ENCODE peak calls at places on chromosomes 1 and 21, in four cellular contexts. One of them, this sample, is unnamed.

GRCh38 chr1:240732390-240732789 is 120.4 kb upstream of the GREM2 start:
- DNase-seq in caudate nucleus: no peak
- DNase-seq in kidney tubule cell: peak; percentile 57
- DNase-seq in neural crest cell: no peak
- DNase-seq in this sample: no peak

GRCh38 chr1:89608627-89609338 is 24.1 kb upstream of the LRRC8C start:
- DNase-seq in caudate nucleus: no peak
- DNase-seq in kidney tubule cell: no peak
- DNase-seq in neural crest cell: no peak
- DNase-seq in this sample: no peak

GRCh38 chr1:36731226-36732037 is 248.7 kb upstream of the CSF3R start:
- DNase-seq in kidney tubule cell: no peak
- DNase-seq in caudate nucleus: no peak
- DNase-seq in neural crest cell: no peak
- DNase-seq in this sample: no peak

GRCh38 chr1:72282271-72282656 is at the start of gene NEGR1:
- DNase-seq in neural crest cell: peak; percentile 22
- DNase-seq in caudate nucleus: peak; percentile 60
- DNase-seq in kidney tubule cell: peak; percentile 67
- DNase-seq in this sample: peak; percentile 87

GRCh38 chr21:32278518-32279376 is at the start of gene MIS18A:
- DNase-seq in neural crest cell: peak; percentile 97
- DNase-seq in caudate nucleus: peak; percentile 89
- DNase-seq in kidney tubule cell: peak; percentile 97
- DNase-seq in this sample: peak; percentile 97

GRCh38 chr1:92481598-92482403 is 4.9 kb downstream of the GFI1 start:
- DNase-seq in kidney tubule cell: no peak
- DNase-seq in neural crest cell: peak; percentile 22
- DNase-seq in caudate nucleus: no peak
- DNase-seq in this sample: no peak

GRCh38 chr1:20717452-20718342 is at the start of gene KIF17:
- DNase-seq in caudate nucleus: peak; percentile 27
- DNase-seq in kidney tubule cell: peak; percentile 75
- DNase-seq in neural crest cell: peak; percentile 58
- DNase-seq in this sample: peak; percentile 89

GRCh38 chr1:101653482-101653946 is 343.2 kb downstream of the OLFM3 start:
- DNase-seq in neural crest cell: no peak
- DNase-seq in kidney tubule cell: peak; percentile 1
- DNase-seq in caudate nucleus: no peak
- DNase-seq in this sample: no peak

GRCh38 chr1:15226626-15227286 is 20.3 kb upstream of the FHAD1 start:
- DNase-seq in caudate nucleus: no peak
- DNase-seq in neural crest cell: no peak
- DNase-seq in kidney tubule cell: peak; percentile 35
- DNase-seq in this sample: no peak

GRCh38 chr1:28104866-28105467 is 16.6 kb upstream of the EYA3 start:
- DNase-seq in neural crest cell: peak; percentile 8
- DNase-seq in kidney tubule cell: peak; percentile 89
- DNase-seq in caudate nucleus: peak; percentile 49
- DNase-seq in this sample: no peak

GRCh38 chr21:37904879-37905278 is 11.4 kb downstream of the KCNJ6 start:
- DNase-seq in neural crest cell: no peak
- DNase-seq in kidney tubule cell: no peak
- DNase-seq in caudate nucleus: no peak
- DNase-seq in this sample: no peak

GRCh38 chr1:201448981-201449380 is 20.0 kb downstream of the PHLDA3 start:
- DNase-seq in caudate nucleus: peak; percentile 70
- DNase-seq in kidney tubule cell: no peak
- DNase-seq in neural crest cell: peak; percentile 35
- DNase-seq in this sample: peak; percentile 80

GRCh38 chr1:227379555-227379892 is 61.2 kb upstream of the CDC42BPA start:
- DNase-seq in caudate nucleus: no peak
- DNase-seq in neural crest cell: no peak
- DNase-seq in kidney tubule cell: no peak
- DNase-seq in this sample: no peak

GRCh38 chr1:247373721-247374141 is 42.1 kb upstream of the ZNF496 start:
- DNase-seq in neural crest cell: peak; percentile 53
- DNase-seq in kidney tubule cell: no peak
- DNase-seq in caudate nucleus: no peak
- DNase-seq in this sample: peak; percentile 73

GRCh38 chr1:234868296-234869147 is 258.5 kb upstream of the IRF2BP2 start:
- DNase-seq in caudate nucleus: no peak
- DNase-seq in neural crest cell: no peak
- DNase-seq in kidney tubule cell: no peak
- DNase-seq in this sample: no peak

GRCh38 chr1:15422871-15423270 is 13.2 kb downstream of the EFHD2 start:
- DNase-seq in neural crest cell: no peak
- DNase-seq in kidney tubule cell: no peak
- DNase-seq in caudate nucleus: no peak
- DNase-seq in this sample: no peak

GRCh38 chr1:7248402-7248805 is 463.1 kb downstream of the CAMTA1 start:
- DNase-seq in neural crest cell: no peak
- DNase-seq in kidney tubule cell: no peak
- DNase-seq in caudate nucleus: no peak
- DNase-seq in this sample: no peak

GRCh38 chr1:906532-907420 is 16.9 kb upstream of the SAMD11 start:
- DNase-seq in neural crest cell: no peak
- DNase-seq in kidney tubule cell: peak; percentile 88
- DNase-seq in caudate nucleus: no peak
- DNase-seq in this sample: peak; percentile 71

This sample was measured in sigmoid colon.